ENCODE peak calls at places on chromosome 21, in eight cellular contexts. Z is stomach, W is breast epithelium, V is prostate gland, E is K562, Q is GM23338, D is esophagus muscularis mucosa, K is spleen. B is an unnamed sample.

GRCh38 chr21:34073749-34074282 is 438 bp downstream of the MRPS6 start:
- DNase-seq in Q (peak; percentile 42), D (no peak), W (no peak), V (peak; percentile 13), E (peak; percentile 87), Z (peak; percentile 38), K (peak; percentile 90), B (no peak)

GRCh38 chr21:42564561-42564971 is 50.9 kb downstream of the SLC37A1 start:
- DNase-seq in V (no peak), W (peak; percentile 37), Q (no peak), K (peak; percentile 74), Z (peak; percentile 17), E (no peak), D (no peak), B (peak; percentile 47)

GRCh38 chr21:42456457-42456856 is 39.6 kb downstream of the RSPH1 start:
- DNase-seq in D (no peak), V (no peak), Q (no peak), E (no peak), K (peak; percentile 62), Z (no peak), W (no peak), B (no peak)

GRCh38 chr21:43825936-43826622 is 36.7 kb downstream of the RRP1 start:
- DNase-seq in Q (peak; percentile 79), K (peak; percentile 60), E (no peak), V (peak; percentile 41), Z (peak; percentile 42), D (no peak), W (no peak), B (no peak)

GRCh38 chr21:31216206-31216605 is 127.9 kb downstream of the TIAM1 start:
- DNase-seq in Q (no peak), E (no peak), K (no peak), Z (no peak), W (no peak), D (no peak), V (no peak), B (no peak)

GRCh38 chr21:34834852-34835501 is 166.2 kb downstream of the CLIC6 start:
- DNase-seq in W (no peak), V (no peak), E (no peak), Z (no peak), K (no peak), D (no peak), Q (no peak), B (no peak)

GRCh38 chr21:35503646-35504045 is 454.5 kb upstream of the RUNX1 start:
- DNase-seq in W (no peak), Q (no peak), D (peak; percentile 85), K (no peak), E (no peak), Z (no peak), V (no peak), B (no peak)

GRCh38 chr21:37119421-37120218 is 46.6 kb downstream of the TTC3 start:
- DNase-seq in Q (peak; percentile 72), D (no peak), W (no peak), V (no peak), K (no peak), Z (no peak), E (no peak), B (no peak)

GRCh38 chr21:38349111-38349746 is 92.4 kb downstream of the KCNJ15 start:
- DNase-seq in E (no peak), Z (no peak), V (no peak), Q (no peak), K (no peak), D (no peak), W (no peak), B (peak; percentile 3)

GRCh38 chr21:17472592-17473271 is 40.1 kb upstream of the CXADR start:
- DNase-seq in E (no peak), V (no peak), W (no peak), Q (no peak), K (no peak), Z (peak; percentile 45), D (no peak), B (no peak)

GRCh38 chr21:43703068-43703880 is 15.7 kb upstream of the PDXK start:
- DNase-seq in D (no peak), V (no peak), E (no peak), K (peak; percentile 85), Q (peak; percentile 67), Z (peak; percentile 80), W (no peak), B (no peak)

GRCh38 chr21:42806489-42807140 is 72.7 kb downstream of the WDR4 start:
- DNase-seq in Z (no peak), V (no peak), Q (peak; percentile 62), E (no peak), W (no peak), K (peak; percentile 52), D (peak; percentile 79), B (no peak)

GRCh38 chr21:38351176-38351959 is 94.6 kb downstream of the KCNJ15 start:
- DNase-seq in W (no peak), E (no peak), K (no peak), Z (no peak), V (no peak), Q (no peak), D (no peak), B (no peak)

GRCh38 chr21:42722808-42723470 is 69.5 kb downstream of the PDE9A start:
- DNase-seq in Z (no peak), Q (no peak), D (no peak), W (no peak), K (no peak), E (no peak), V (no peak), B (no peak)

GRCh38 chr21:21851657-21852056 is 853.4 kb downstream of the NCAM2 start:
- DNase-seq in Q (no peak), V (no peak), D (no peak), W (no peak), Z (no peak), K (no peak), E (no peak), B (no peak)

GRCh38 chr21:43812139-43812821 is 22.9 kb downstream of the RRP1 start:
- DNase-seq in V (peak; percentile 74), Q (no peak), W (no peak), E (no peak), K (no peak), D (no peak), Z (peak; percentile 32), B (no peak)

GRCh38 chr21:42970946-42971653 is 3.3 kb upstream of the PKNOX1 start:
- DNase-seq in K (peak; percentile 22), W (no peak), Z (no peak), Q (peak; percentile 45), D (no peak), V (no peak), E (no peak), B (no peak)

GRCh38 chr21:30234050-30234449 is 18.2 kb upstream of the CLDN8 start:
- DNase-seq in E (no peak), V (no peak), Z (no peak), K (no peak), W (no peak), Q (no peak), D (no peak), B (no peak)

GRCh38 chr21:34372321-34372720 is 3.0 kb upstream of the SMIM11 start:
- DNase-seq in E (no peak), W (no peak), K (no peak), Z (no peak), D (no peak), Q (no peak), V (no peak), B (no peak)

GRCh38 chr21:31282095-31282709 is 61.9 kb downstream of the TIAM1 start:
- DNase-seq in E (peak; percentile 40), W (no peak), K (no peak), Z (peak; percentile 37), V (no peak), Q (no peak), D (no peak), B (no peak)

GRCh38 chr21:42473495-42474042 is 22.5 kb downstream of the RSPH1 start:
- DNase-seq in E (no peak), Z (no peak), W (no peak), Q (no peak), V (no peak), K (no peak), D (no peak), B (no peak)

GRCh38 chr21:45971487-45972352 is 9.8 kb upstream of the COL6A1 start:
- DNase-seq in V (no peak), D (no peak), K (peak; percentile 72), Q (peak; percentile 32), E (no peak), Z (no peak), W (peak; percentile 56), B (peak; percentile 90)
- TF ChIP-seq POLR2AphosphoS5 in V (no peak), D (peak; percentile 44), K (no peak), Q (no peak), E (no peak), Z (no peak), W (peak; percentile 22), B (peak; percentile 41)

GRCh38 chr21:46184625-46185555 is 631 bp upstream of the SPATC1L start:
- DNase-seq in K (peak; percentile 94), Z (peak; percentile 71), E (peak; percentile 86), W (peak; percentile 86), V (peak; percentile 80), D (peak; percentile 93), Q (peak; percentile 90), B (peak; percentile 91)
- TF ChIP-seq POLR2AphosphoS5 in K (peak; percentile 62), Z (no peak), E (peak; percentile 10), W (peak; percentile 59), V (peak; percentile 64), D (peak; percentile 29), Q (peak; percentile 54), B (peak; percentile 88)

GRCh38 chr21:26934383-26934782 is 32.5 kb downstream of the ADAMTS5 start:
- DNase-seq in K (peak; percentile 31), D (no peak), Z (no peak), W (no peak), E (no peak), Q (no peak), V (no peak), B (no peak)

GRCh38 chr21:26943916-26944315 is 23.0 kb downstream of the ADAMTS5 start:
- DNase-seq in V (no peak), D (no peak), W (no peak), Q (no peak), E (no peak), Z (no peak), K (no peak), B (no peak)

GRCh38 chr21:26941436-26941835 is 25.5 kb downstream of the ADAMTS5 start:
- DNase-seq in E (no peak), W (no peak), K (no peak), Z (no peak), Q (no peak), D (no peak), V (no peak), B (no peak)

DNA sequence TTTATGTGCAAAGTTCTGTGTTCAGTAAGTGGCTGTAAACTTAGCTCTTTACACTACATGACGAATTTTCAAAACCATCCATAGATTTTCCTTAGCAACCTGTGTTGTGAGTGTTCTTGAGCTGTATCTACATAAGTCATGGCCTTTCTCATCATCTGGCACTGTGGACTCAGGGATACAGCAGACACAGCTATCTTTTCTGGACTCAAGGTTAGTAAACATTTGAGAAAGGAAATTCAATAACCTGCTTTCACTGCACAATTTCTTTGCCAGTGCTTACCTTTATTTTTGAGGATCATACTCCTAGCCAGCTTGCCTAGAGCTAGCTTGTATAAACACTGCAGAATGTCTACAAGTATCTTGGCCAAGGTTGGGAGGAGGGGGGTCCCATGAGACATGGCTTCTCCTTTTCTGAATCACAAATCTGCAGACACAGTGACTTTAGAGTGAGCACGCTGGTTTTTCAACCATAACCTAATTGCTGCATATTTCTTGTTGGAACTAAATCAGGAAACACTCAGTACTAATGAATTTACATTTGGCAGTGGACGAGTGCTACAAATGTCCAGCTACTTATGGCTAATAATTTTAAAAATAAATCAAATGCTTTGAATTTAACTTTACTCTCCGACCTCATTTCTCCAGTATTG is 27.2 kb downstream of the ADAMTS5 start:
- DNase-seq in V (no peak), K (no peak), Q (no peak), W (no peak), Z (no peak), D (no peak), E (no peak), B (no peak)
- TF ChIP-seq POLR2AphosphoS5 in V (no peak), K (no peak), Q (no peak), W (no peak), Z (no peak), D (no peak), E (no peak), B (no peak)

GRCh38 chr21:45494135-45494850 is 47.9 kb downstream of the SLC19A1 start:
- DNase-seq in E (no peak), Z (no peak), D (no peak), W (no peak), K (peak; percentile 49), Q (no peak), V (no peak), B (no peak)
- TF ChIP-seq POLR2AphosphoS5 in E (no peak), Z (no peak), D (no peak), W (no peak), K (no peak), Q (no peak), V (no peak), B (no peak)

B was measured in suprapubic skin.